ENCODE peak calls at places on chromosome 4, in four cellular contexts. One of them, this sample, is unnamed.

GRCh38 chr4:85126991-85127591 is 160.6 kb upstream of the WDFY3 start:
- DNase-seq in cardiac fibroblast: no peak
- DNase-seq in IMR-90: no peak
- DNase-seq in choroid plexus epithelial cell: no peak
- DNase-seq in this sample: no peak

GRCh38 chr4:2812985-2813384 is 20.1 kb downstream of the SH3BP2 start:
- DNase-seq in cardiac fibroblast: no peak
- DNase-seq in IMR-90: no peak
- DNase-seq in choroid plexus epithelial cell: no peak
- DNase-seq in this sample: no peak

GRCh38 chr4:2482693-2483092 is 13.8 kb downstream of the RNF4 start:
- DNase-seq in IMR-90: peak; percentile 35
- DNase-seq in choroid plexus epithelial cell: peak; percentile 83
- DNase-seq in cardiac fibroblast: peak; percentile 63
- DNase-seq in this sample: no peak

GRCh38 chr4:187027231-187027760 is 303.6 kb upstream of the FAT1 start:
- DNase-seq in choroid plexus epithelial cell: no peak
- DNase-seq in IMR-90: peak; percentile 47
- DNase-seq in cardiac fibroblast: no peak
- DNase-seq in this sample: no peak

GRCh38 chr4:153427363-153428071 is 38.6 kb upstream of the TMEM131L start:
- DNase-seq in choroid plexus epithelial cell: peak; percentile 41
- DNase-seq in cardiac fibroblast: peak; percentile 51
- DNase-seq in IMR-90: peak; percentile 56
- DNase-seq in this sample: no peak

GRCh38 chr4:36224969-36225903 is 19.1 kb downstream of the ARAP2 start:
- DNase-seq in IMR-90: no peak
- DNase-seq in cardiac fibroblast: no peak
- DNase-seq in choroid plexus epithelial cell: no peak
- DNase-seq in this sample: no peak

GRCh38 chr4:27000820-27001219 is 140.2 kb downstream of the STIM2 start:
- DNase-seq in IMR-90: no peak
- DNase-seq in cardiac fibroblast: no peak
- DNase-seq in choroid plexus epithelial cell: no peak
- DNase-seq in this sample: no peak

GRCh38 chr4:147645099-147645498 is 27.9 kb downstream of the TMEM184C start:
- DNase-seq in choroid plexus epithelial cell: no peak
- DNase-seq in IMR-90: no peak
- DNase-seq in cardiac fibroblast: no peak
- DNase-seq in this sample: no peak

GRCh38 chr4:26032572-26033320 is 118.7 kb downstream of the SMIM20 start:
- DNase-seq in choroid plexus epithelial cell: peak; percentile 92
- DNase-seq in IMR-90: peak; percentile 91
- DNase-seq in cardiac fibroblast: peak; percentile 93
- DNase-seq in this sample: no peak

GRCh38 chr4:34709564-34709963 is 1534.8 kb downstream of the ARAP2 start:
- DNase-seq in IMR-90: no peak
- DNase-seq in cardiac fibroblast: no peak
- DNase-seq in choroid plexus epithelial cell: no peak
- DNase-seq in this sample: no peak

GRCh38 chr4:166012129-166013078 is 139.4 kb downstream of the TLL1 start:
- DNase-seq in choroid plexus epithelial cell: peak; percentile 9
- DNase-seq in cardiac fibroblast: peak; percentile 43
- DNase-seq in IMR-90: no peak
- DNase-seq in this sample: no peak

GRCh38 chr4:25098964-25099843 is 61.0 kb downstream of the SEPSECS start:
- DNase-seq in IMR-90: peak; percentile 63
- DNase-seq in choroid plexus epithelial cell: peak; percentile 60
- DNase-seq in cardiac fibroblast: peak; percentile 77
- DNase-seq in this sample: no peak

GRCh38 chr4:149203256-149204001 is 612.2 kb downstream of the IQCM start:
- DNase-seq in IMR-90: peak; percentile 41
- DNase-seq in choroid plexus epithelial cell: peak; percentile 36
- DNase-seq in cardiac fibroblast: peak; percentile 10
- DNase-seq in this sample: no peak

GRCh38 chr4:13514722-13515121 is 29.6 kb downstream of the NKX3-2 start:
- DNase-seq in choroid plexus epithelial cell: no peak
- DNase-seq in IMR-90: no peak
- DNase-seq in cardiac fibroblast: no peak
- DNase-seq in this sample: no peak

GRCh38 chr4:53346920-53347852 is 18.7 kb downstream of the SCFD2 start:
- DNase-seq in cardiac fibroblast: peak; percentile 40
- DNase-seq in choroid plexus epithelial cell: no peak
- DNase-seq in IMR-90: peak; percentile 61
- DNase-seq in this sample: no peak

GRCh38 chr4:65193985-65194384 is 476.3 kb downstream of the EPHA5 start:
- DNase-seq in IMR-90: no peak
- DNase-seq in choroid plexus epithelial cell: no peak
- DNase-seq in cardiac fibroblast: no peak
- DNase-seq in this sample: no peak

GRCh38 chr4:150619032-150619431 is 37.1 kb downstream of the MAB21L2 start:
- DNase-seq in choroid plexus epithelial cell: peak; percentile 6
- DNase-seq in IMR-90: peak; percentile 6
- DNase-seq in cardiac fibroblast: peak; percentile 1
- DNase-seq in this sample: no peak

GRCh38 chr4:137967480-137968190 is 274.5 kb downstream of the SLC7A11 start:
- DNase-seq in cardiac fibroblast: peak; percentile 58
- DNase-seq in IMR-90: peak; percentile 10
- DNase-seq in choroid plexus epithelial cell: no peak
- DNase-seq in this sample: no peak

GRCh38 chr4:119930546-119930945 is 136.1 kb downstream of the MAD2L1 start:
- DNase-seq in cardiac fibroblast: no peak
- DNase-seq in IMR-90: peak; percentile 8
- DNase-seq in choroid plexus epithelial cell: no peak
- DNase-seq in this sample: no peak

GRCh38 chr4:23438764-23439163 is 451.1 kb downstream of the PPARGC1A start:
- DNase-seq in cardiac fibroblast: no peak
- DNase-seq in IMR-90: no peak
- DNase-seq in choroid plexus epithelial cell: no peak
- DNase-seq in this sample: no peak

GRCh38 chr4:176443117-176443516 is 123.4 kb downstream of the SPCS3 start:
- DNase-seq in choroid plexus epithelial cell: peak; percentile 94
- DNase-seq in cardiac fibroblast: peak; percentile 95
- DNase-seq in IMR-90: peak; percentile 96
- DNase-seq in this sample: no peak

GRCh38 chr4:109266891-109267290 is 35.6 kb downstream of the COL25A1 start:
- DNase-seq in cardiac fibroblast: no peak
- DNase-seq in IMR-90: no peak
- DNase-seq in choroid plexus epithelial cell: peak; percentile 1
- DNase-seq in this sample: no peak

GRCh38 chr4:78644744-78645330 is 93.3 kb downstream of the ANXA3 start:
- DNase-seq in IMR-90: peak; percentile 86
- DNase-seq in cardiac fibroblast: peak; percentile 91
- DNase-seq in choroid plexus epithelial cell: peak; percentile 92
- DNase-seq in this sample: no peak

This sample was measured in activated T-helper 1 cell treated with Interleukin-2 at 50 U/mL for 16 hours.